ENCODE peak calls at places on chromosome X, in five cellular contexts. One of them, this sample, is unnamed.

GRCh38 chrX:9352683-9353430 is 112.0 kb upstream of the TBL1X start:
- DNase-seq in A549: peak; percentile 5
- DNase-seq in neural progenitor cell: no peak
- DNase-seq in pancreas: no peak
- DNase-seq in left ventricle myocardium inferior: no peak
- DNase-seq in this sample: peak; percentile 55

GRCh38 chrX:103175944-103176753 is 38.8 kb upstream of the BEX4 start:
- DNase-seq in A549: peak; percentile 39
- DNase-seq in neural progenitor cell: peak; percentile 38
- DNase-seq in pancreas: peak; percentile 75
- DNase-seq in left ventricle myocardium inferior: peak; percentile 36
- DNase-seq in this sample: peak; percentile 50

GRCh38 chrX:101348452-101349222 is at the start of gene TIMM8A:
- DNase-seq in A549: peak; percentile 82
- DNase-seq in neural progenitor cell: peak; percentile 70
- DNase-seq in pancreas: peak; percentile 75
- DNase-seq in left ventricle myocardium inferior: peak; percentile 79
- DNase-seq in this sample: peak; percentile 87

GRCh38 chrX:77347572-77347971 is 99.6 kb upstream of the FGF16 start:
- DNase-seq in A549: no peak
- DNase-seq in neural progenitor cell: peak; percentile 4
- DNase-seq in pancreas: no peak
- DNase-seq in left ventricle myocardium inferior: no peak
- DNase-seq in this sample: no peak

GRCh38 chrX:122914256-122914655 is 269.8 kb upstream of the GRIA3 start:
- DNase-seq in A549: no peak
- DNase-seq in neural progenitor cell: no peak
- DNase-seq in pancreas: no peak
- DNase-seq in left ventricle myocardium inferior: no peak
- DNase-seq in this sample: no peak

GRCh38 chrX:115226929-115227328 is 7.0 kb downstream of the LRCH2 start:
- DNase-seq in A549: peak; percentile 51
- DNase-seq in neural progenitor cell: peak; percentile 69
- DNase-seq in pancreas: no peak
- DNase-seq in left ventricle myocardium inferior: no peak
- DNase-seq in this sample: no peak

GRCh38 chrX:155027509-155028066 is 944 bp downstream of the FUNDC2 start:
- DNase-seq in A549: peak; percentile 53
- DNase-seq in neural progenitor cell: no peak
- DNase-seq in pancreas: no peak
- DNase-seq in left ventricle myocardium inferior: no peak
- DNase-seq in this sample: no peak

GRCh38 chrX:123814343-123814742 is 45.5 kb upstream of the XIAP start:
- DNase-seq in A549: no peak
- DNase-seq in neural progenitor cell: no peak
- DNase-seq in pancreas: no peak
- DNase-seq in left ventricle myocardium inferior: no peak
- DNase-seq in this sample: no peak

GRCh38 chrX:132452911-132453550 is 35.8 kb downstream of the MBNL3 start:
- DNase-seq in A549: no peak
- DNase-seq in neural progenitor cell: no peak
- DNase-seq in pancreas: no peak
- DNase-seq in left ventricle myocardium inferior: no peak
- DNase-seq in this sample: no peak

GRCh38 chrX:45807572-45808425 is 607.1 kb upstream of the DIPK2B start:
- DNase-seq in A549: peak; percentile 23
- DNase-seq in neural progenitor cell: peak; percentile 32
- DNase-seq in pancreas: no peak
- DNase-seq in left ventricle myocardium inferior: no peak
- DNase-seq in this sample: no peak

GRCh38 chrX:86148024-86148511 is at the start of gene DACH2:
- DNase-seq in A549: peak; percentile 71
- DNase-seq in neural progenitor cell: peak; percentile 89
- DNase-seq in pancreas: peak; percentile 79
- DNase-seq in left ventricle myocardium inferior: peak; percentile 64
- DNase-seq in this sample: peak; percentile 74

GRCh38 chrX:75623535-75623934 is 100.7 kb upstream of the ZDHHC15 start:
- DNase-seq in A549: peak; percentile 1
- DNase-seq in neural progenitor cell: peak; percentile 16
- DNase-seq in pancreas: no peak
- DNase-seq in left ventricle myocardium inferior: no peak
- DNase-seq in this sample: no peak

GRCh38 chrX:113384628-113385027 is 544.0 kb upstream of the AMOT start:
- DNase-seq in A549: no peak
- DNase-seq in neural progenitor cell: no peak
- DNase-seq in pancreas: no peak
- DNase-seq in left ventricle myocardium inferior: no peak
- DNase-seq in this sample: no peak

GRCh38 chrX:10217218-10217617 is 60.4 kb downstream of the CLCN4 start:
- DNase-seq in A549: peak; percentile 16
- DNase-seq in neural progenitor cell: peak; percentile 3
- DNase-seq in pancreas: no peak
- DNase-seq in left ventricle myocardium inferior: no peak
- DNase-seq in this sample: no peak

GRCh38 chrX:132612990-132613564 is 124.2 kb upstream of the MBNL3 start:
- DNase-seq in A549: peak; percentile 23
- DNase-seq in neural progenitor cell: peak; percentile 58
- DNase-seq in pancreas: peak; percentile 53
- DNase-seq in left ventricle myocardium inferior: peak; percentile 19
- DNase-seq in this sample: peak; percentile 49

GRCh38 chrX:68826113-68826980 is 2.5 kb upstream of the EFNB1 start:
- DNase-seq in A549: no peak
- DNase-seq in neural progenitor cell: no peak
- DNase-seq in pancreas: no peak
- DNase-seq in left ventricle myocardium inferior: no peak
- DNase-seq in this sample: no peak

GRCh38 chrX:15906544-15906943 is 51.9 kb upstream of the AP1S2 start:
- DNase-seq in A549: no peak
- DNase-seq in neural progenitor cell: no peak
- DNase-seq in pancreas: no peak
- DNase-seq in left ventricle myocardium inferior: no peak
- DNase-seq in this sample: no peak

GRCh38 chrX:149881081-149881711 is at the start of gene MAGEA8:
- DNase-seq in A549: no peak
- DNase-seq in neural progenitor cell: peak; percentile 8
- DNase-seq in pancreas: no peak
- DNase-seq in left ventricle myocardium inferior: no peak
- DNase-seq in this sample: no peak

GRCh38 chrX:53318766-53319353 is 37.5 kb upstream of the IQSEC2 start:
- DNase-seq in A549: no peak
- DNase-seq in neural progenitor cell: no peak
- DNase-seq in pancreas: no peak
- DNase-seq in left ventricle myocardium inferior: no peak
- DNase-seq in this sample: no peak
- H3K4me1 ChIP-seq in A549: peaks cover 10% of the 10 kb centered on the region
- H3K4me1 ChIP-seq in neural progenitor cell: no peaks in the 10 kb centered on the region
- H3K4me1 ChIP-seq in pancreas: no peaks in the 10 kb centered on the region
- H3K4me1 ChIP-seq in left ventricle myocardium inferior: peaks cover 11% of the 10 kb centered on the region
- H3K4me1 ChIP-seq in this sample: peaks cover 7% of the 10 kb centered on the region

DNA sequence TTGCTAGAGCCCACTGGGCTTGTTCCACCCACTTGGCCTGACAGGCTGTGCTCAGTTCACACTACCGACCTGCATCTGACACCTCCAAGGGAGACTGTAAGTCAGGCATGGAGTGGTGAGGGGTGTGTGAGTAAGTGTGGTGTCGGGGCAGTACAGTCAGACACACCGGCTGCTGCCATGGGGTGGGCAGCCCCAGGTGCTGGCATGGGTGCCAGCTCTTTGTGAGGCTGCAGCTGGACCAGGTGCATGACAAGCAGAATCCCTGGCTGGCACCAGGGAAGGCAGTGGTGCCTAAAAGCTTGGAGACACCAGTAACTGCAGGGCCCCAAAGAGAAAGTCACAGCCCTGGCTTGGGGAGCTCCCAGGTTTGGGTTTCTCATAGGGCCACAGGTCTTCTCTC is 665.0 kb downstream of the SH3BGRL start:
- DNase-seq in A549: no peak
- DNase-seq in neural progenitor cell: no peak
- DNase-seq in pancreas: no peak
- DNase-seq in left ventricle myocardium inferior: no peak
- DNase-seq in this sample: no peak
- H3K9me3 ChIP-seq in A549: no peaks in the 10 kb centered on the region
- H3K9me3 ChIP-seq in neural progenitor cell: peaks cover 28% of the 10 kb centered on the region
- H3K9me3 ChIP-seq in pancreas: no peaks in the 10 kb centered on the region
- H3K9me3 ChIP-seq in left ventricle myocardium inferior: peaks cover 4% of the 10 kb centered on the region
- H3K9me3 ChIP-seq in this sample: no peaks in the 10 kb centered on the region

DNA sequence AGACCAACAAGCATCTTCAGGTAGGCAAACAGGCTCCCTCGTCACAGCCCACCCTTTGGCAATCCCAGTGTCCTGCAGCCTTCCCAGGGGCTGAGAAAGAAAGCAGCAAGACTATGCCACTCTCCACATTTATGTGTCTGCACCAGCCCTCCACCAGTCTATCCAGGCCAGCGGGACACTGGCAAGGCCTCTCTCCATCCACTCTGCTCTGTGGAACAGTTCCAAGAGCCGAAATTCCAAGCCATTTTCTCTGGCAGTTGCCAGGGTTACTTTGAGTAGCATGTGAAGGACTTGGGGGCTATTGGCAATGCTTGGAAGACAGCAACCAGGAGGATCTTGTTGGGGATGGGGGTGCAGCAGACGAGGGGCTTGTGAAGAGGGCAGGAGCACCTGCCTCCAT is 52.1 kb downstream of the TSC22D3 start:
- DNase-seq in A549: no peak
- DNase-seq in neural progenitor cell: no peak
- DNase-seq in pancreas: no peak
- DNase-seq in left ventricle myocardium inferior: no peak
- DNase-seq in this sample: no peak
- H3K4me1 ChIP-seq in A549: peaks cover 43% of the 10 kb centered on the region
- H3K4me1 ChIP-seq in neural progenitor cell: no peaks in the 10 kb centered on the region
- H3K4me1 ChIP-seq in pancreas: peaks cover 21% of the 10 kb centered on the region
- H3K4me1 ChIP-seq in left ventricle myocardium inferior: peaks cover 56% of the 10 kb centered on the region
- H3K4me1 ChIP-seq in this sample: peaks cover 37% of the 10 kb centered on the region

GRCh38 chrX:40175416-40176255 is 77.9 kb upstream of the BCOR start:
- DNase-seq in A549: peak; percentile 60
- DNase-seq in neural progenitor cell: peak; percentile 62
- DNase-seq in pancreas: peak; percentile 69
- DNase-seq in left ventricle myocardium inferior: peak; percentile 74
- DNase-seq in this sample: peak; percentile 85

GRCh38 chrX:40173662-40174593 is 76.2 kb upstream of the BCOR start:
- DNase-seq in A549: no peak
- DNase-seq in neural progenitor cell: peak; percentile 50
- DNase-seq in pancreas: peak; percentile 52
- DNase-seq in left ventricle myocardium inferior: no peak
- DNase-seq in this sample: peak; percentile 76

GRCh38 chrX:40176256-40176978 is 78.7 kb upstream of the BCOR start:
- DNase-seq in A549: peak; percentile 28
- DNase-seq in neural progenitor cell: peak; percentile 58
- DNase-seq in pancreas: peak; percentile 63
- DNase-seq in left ventricle myocardium inferior: peak; percentile 76
- DNase-seq in this sample: peak; percentile 82

GRCh38 chrX:40172980-40173661 is 75.4 kb upstream of the BCOR start:
- DNase-seq in A549: no peak
- DNase-seq in neural progenitor cell: no peak
- DNase-seq in pancreas: no peak
- DNase-seq in left ventricle myocardium inferior: no peak
- DNase-seq in this sample: no peak

GRCh38 chrX:40174594-40175415 is 77.0 kb upstream of the BCOR start:
- DNase-seq in A549: peak; percentile 33
- DNase-seq in neural progenitor cell: peak; percentile 78
- DNase-seq in pancreas: peak; percentile 60
- DNase-seq in left ventricle myocardium inferior: no peak
- DNase-seq in this sample: peak; percentile 64
- H3K9me3 ChIP-seq in A549: no peaks in the 10 kb centered on the region
- H3K9me3 ChIP-seq in neural progenitor cell: no peaks in the 10 kb centered on the region
- H3K9me3 ChIP-seq in pancreas: no peaks in the 10 kb centered on the region
- H3K9me3 ChIP-seq in left ventricle myocardium inferior: no peaks in the 10 kb centered on the region
- H3K9me3 ChIP-seq in this sample: no peaks in the 10 kb centered on the region

GRCh38 chrX:153495903-153496629 is 1.3 kb downstream of the BGN start:
- DNase-seq in A549: no peak
- DNase-seq in neural progenitor cell: no peak
- DNase-seq in pancreas: no peak
- DNase-seq in left ventricle myocardium inferior: no peak
- DNase-seq in this sample: no peak
- H3K4me1 ChIP-seq in A549: no peaks in the 10 kb centered on the region
- H3K4me1 ChIP-seq in neural progenitor cell: peaks cover 7% of the 10 kb centered on the region
- H3K4me1 ChIP-seq in pancreas: no peaks in the 10 kb centered on the region
- H3K4me1 ChIP-seq in left ventricle myocardium inferior: peaks cover 20% of the 10 kb centered on the region
- H3K4me1 ChIP-seq in this sample: no peaks in the 10 kb centered on the region

DNA sequence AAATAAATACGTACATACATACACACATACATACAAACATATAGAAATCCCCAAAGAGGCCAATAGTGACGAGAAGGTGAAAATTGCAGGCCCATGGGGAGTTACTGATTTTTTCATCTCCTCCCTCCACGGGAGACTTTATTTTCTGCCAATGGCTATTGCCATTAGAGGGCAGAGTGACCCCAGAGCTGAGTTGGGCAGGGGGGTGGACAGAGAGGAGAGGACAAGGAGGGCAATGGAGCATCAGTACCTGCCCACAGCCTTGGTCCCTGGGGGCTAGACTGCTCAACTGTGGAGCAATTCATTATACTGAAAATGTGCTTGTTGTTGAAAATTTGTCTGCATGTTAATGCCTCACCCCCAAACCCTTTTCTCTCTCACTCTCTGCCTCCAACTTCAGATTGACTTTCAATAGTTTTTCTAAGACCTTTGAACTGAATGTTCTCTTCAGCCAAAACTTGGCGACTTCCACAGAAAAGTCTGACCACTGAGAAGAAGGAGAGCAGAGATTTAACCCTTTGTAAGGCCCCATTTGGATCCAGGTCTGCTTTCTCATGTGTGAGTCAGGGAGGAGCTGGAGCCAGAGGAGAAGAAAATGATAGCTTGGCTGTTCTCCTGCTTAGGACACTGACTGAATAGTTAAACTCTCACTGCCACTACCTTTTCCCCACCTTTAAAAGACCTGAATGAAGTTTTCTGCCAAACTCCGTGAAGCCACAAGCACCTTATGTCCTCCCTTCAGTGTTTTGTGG is 180.7 kb downstream of the AR start:
- DNase-seq in A549: no peak
- DNase-seq in neural progenitor cell: no peak
- DNase-seq in pancreas: no peak
- DNase-seq in left ventricle myocardium inferior: no peak
- DNase-seq in this sample: no peak
- H3K9me3 ChIP-seq in A549: no peaks in the 10 kb centered on the region
- H3K9me3 ChIP-seq in neural progenitor cell: no peaks in the 10 kb centered on the region
- H3K9me3 ChIP-seq in pancreas: no peaks in the 10 kb centered on the region
- H3K9me3 ChIP-seq in left ventricle myocardium inferior: no peaks in the 10 kb centered on the region
- H3K9me3 ChIP-seq in this sample: no peaks in the 10 kb centered on the region

GRCh38 chrX:79170632-79171031 is 26.1 kb downstream of the GPR174 start:
- DNase-seq in A549: no peak
- DNase-seq in neural progenitor cell: no peak
- DNase-seq in pancreas: no peak
- DNase-seq in left ventricle myocardium inferior: no peak
- DNase-seq in this sample: no peak
- H3K4me1 ChIP-seq in A549: no peaks in the 10 kb centered on the region
- H3K4me1 ChIP-seq in neural progenitor cell: no peaks in the 10 kb centered on the region
- H3K4me1 ChIP-seq in pancreas: no peaks in the 10 kb centered on the region
- H3K4me1 ChIP-seq in left ventricle myocardium inferior: no peaks in the 10 kb centered on the region
- H3K4me1 ChIP-seq in this sample: no peaks in the 10 kb centered on the region

GRCh38 chrX:110156167-110156754 is 153.3 kb downstream of the TMEM164 start:
- DNase-seq in A549: no peak
- DNase-seq in neural progenitor cell: no peak
- DNase-seq in pancreas: no peak
- DNase-seq in left ventricle myocardium inferior: no peak
- DNase-seq in this sample: no peak
- H3K9me3 ChIP-seq in A549: no peaks in the 10 kb centered on the region
- H3K9me3 ChIP-seq in neural progenitor cell: no peaks in the 10 kb centered on the region
- H3K9me3 ChIP-seq in pancreas: no peaks in the 10 kb centered on the region
- H3K9me3 ChIP-seq in left ventricle myocardium inferior: no peaks in the 10 kb centered on the region
- H3K9me3 ChIP-seq in this sample: no peaks in the 10 kb centered on the region

This sample was measured in lower lobe of right lung.